ENCODE peak calls at places on chromosomes 16 and 17, in four cellular contexts. A is AG04450, N is tibial nerve, O is Peyer's patch. Y is an unnamed sample.

GRCh38 chr17:57739402-57740224 is 5.5 kb downstream of the CCDC182 start:
- DNase-seq in A (no peak), N (no peak), O (no peak), Y (peak)

GRCh38 chr16:13895516-13895915 is 24.4 kb upstream of the ERCC4 start:
- DNase-seq in N (no peak), O (no peak), A (no peak), Y (no peak)

GRCh38 chr17:17911003-17911613 is 61.1 kb downstream of the TOM1L2 start:
- DNase-seq in O (no peak), N (no peak), A (no peak), Y (no peak)

GRCh38 chr16:81702506-81702905 is 76.6 kb upstream of the PLCG2 start:
- DNase-seq in O (no peak), A (no peak), N (no peak), Y (no peak)

GRCh38 chr17:5584971-5585794 is 874 bp upstream of the NLRP1 start:
- DNase-seq in N (no peak), A (peak), O (no peak), Y (no peak)

GRCh38 chr17:77995146-77995852 is 36.8 kb downstream of the TNRC6C start:
- DNase-seq in N (no peak), A (no peak), O (no peak), Y (no peak)

GRCh38 chr16:57823836-57824235 is 21.5 kb upstream of the KIFC3 start:
- DNase-seq in A (no peak), N (no peak), O (no peak), Y (no peak)

GRCh38 chr16:57530104-57530522 is 6.3 kb downstream of the CCDC102A start:
- DNase-seq in O (peak), A (peak), N (no peak), Y (no peak)

GRCh38 chr17:32861979-32862378 is 14.9 kb downstream of the MYO1D start:
- DNase-seq in A (no peak), N (no peak), O (no peak), Y (no peak)

GRCh38 chr17:39306509-39307212 is 80.9 kb upstream of the STAC2 start:
- DNase-seq in O (no peak), A (no peak), N (no peak), Y (no peak)

GRCh38 chr17:4833941-4834501 is 881 bp downstream of the MINK1 start:
- DNase-seq in O (peak), A (peak), N (no peak), Y (no peak)

GRCh38 chr17:79850571-79851460 is 11.6 kb upstream of the CBX4 start:
- DNase-seq in O (no peak), A (no peak), N (no peak), Y (no peak)

GRCh38 chr17:76706817-76707216 is 3.9 kb downstream of the MXRA7 start:
- DNase-seq in A (no peak), N (no peak), O (no peak), Y (no peak)

GRCh38 chr17:57532556-57532955 is 212.5 kb downstream of the CCDC182 start:
- DNase-seq in O (no peak), N (no peak), A (no peak), Y (no peak)

GRCh38 chr17:19273731-19274130 is 36.6 kb downstream of the EPN2 start:
- DNase-seq in O (no peak), A (no peak), N (no peak), Y (no peak)

GRCh38 chr17:76414334-76415295 is 30.2 kb downstream of the SPHK1 start:
- DNase-seq in O (peak), N (peak), A (no peak), Y (no peak)

GRCh38 chr16:79598341-79599181 is 2.0 kb downstream of the MAF start:
- DNase-seq in A (no peak), N (peak), O (peak), Y (no peak)

GRCh38 chr17:8122923-8123694 is 797 bp downstream of the HES7 start:
- DNase-seq in N (no peak), A (no peak), O (no peak), Y (no peak)

GRCh38 chr16:3645504-3646347 is 8.8 kb upstream of the DNASE1 start:
- DNase-seq in N (no peak), A (peak), O (no peak), Y (no peak)

GRCh38 chr17:73323622-73324455 is 12.0 kb upstream of the CDC42EP4 start:
- DNase-seq in N (peak), O (no peak), A (no peak), Y (no peak)

GRCh38 chr16:70687671-70688265 is 1.9 kb upstream of the MTSS2 start:
- DNase-seq in A (no peak), N (no peak), O (no peak), Y (no peak)

GRCh38 chr17:65956814-65957213 is 235.1 kb downstream of the CEP112 start:
- DNase-seq in O (no peak), A (no peak), N (no peak), Y (no peak)

GRCh38 chr16:85612801-85613608 is at the start of gene GSE1:
- DNase-seq in O (peak), N (peak), A (no peak), Y (no peak)

GRCh38 chr17:79931517-79932309 is 92.5 kb upstream of the CBX4 start:
- DNase-seq in A (no peak), N (no peak), O (no peak), Y (no peak)

GRCh38 chr16:29951966-29952365 is 9.9 kb upstream of the TMEM219 start:
- DNase-seq in N (no peak), O (no peak), A (no peak), Y (no peak)
- TF ChIP-seq CTCF in N (no peak), O (no peak), A (no peak), Y (no peak)

GRCh38 chr17:67272312-67273050 is 27.5 kb upstream of the HELZ start:
- DNase-seq in A (no peak), O (no peak), N (no peak), Y (no peak)
- TF ChIP-seq CTCF in A (peak), O (peak), N (no peak), Y (peak)

DNA sequence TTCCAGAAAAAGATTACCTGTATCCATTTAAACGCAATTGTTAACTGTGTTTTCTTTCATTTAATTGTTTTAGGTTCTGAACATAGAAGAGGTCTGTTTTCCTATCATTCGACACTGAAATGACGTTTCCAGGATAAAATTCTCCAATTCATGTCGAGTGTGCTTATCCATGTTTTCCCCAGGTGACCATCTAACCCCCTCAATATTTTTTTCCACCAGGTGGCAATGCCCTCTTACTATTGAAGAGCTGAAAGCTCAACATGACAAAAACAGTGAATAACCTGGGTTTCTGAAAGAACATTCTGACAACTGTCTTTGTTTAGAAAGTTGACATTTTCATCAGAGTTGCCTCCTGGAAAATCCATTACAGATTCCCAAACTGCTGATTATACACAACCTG is 948.7 kb downstream of the KCNJ2 start:
- DNase-seq in A (no peak), O (no peak), N (no peak), Y (no peak)
- TF ChIP-seq CTCF in A (peak), O (no peak), N (no peak), Y (peak)

DNA sequence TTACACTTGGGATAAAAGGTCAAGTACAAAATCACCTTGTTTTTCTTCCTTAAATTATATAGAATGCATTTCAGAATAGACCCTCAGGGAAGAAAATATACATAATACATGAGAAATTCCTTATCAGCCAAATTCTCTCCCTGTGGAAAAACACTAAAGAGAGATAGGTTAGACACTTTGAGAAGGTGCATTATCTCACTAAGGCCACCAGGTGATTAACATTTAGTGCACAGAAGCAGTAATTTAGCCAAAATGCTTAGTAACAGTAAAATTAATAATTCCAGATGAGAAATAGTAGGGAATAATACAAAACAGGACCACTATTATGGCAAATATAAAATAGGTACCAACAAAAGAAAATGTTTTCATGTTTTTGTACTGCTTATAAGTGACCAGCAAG is 185.3 kb upstream of the C17orf78 start:
- DNase-seq in N (no peak), A (no peak), O (no peak), Y (no peak)
- TF ChIP-seq CTCF in N (no peak), A (peak), O (no peak), Y (no peak)

Y was measured in D721Med.